ENCODE peak calls at places on chromosomes 3 and 15, in four cellular contexts. C is stimulated activated CD8-positive, alpha-beta memory T cell treated with anti-CD3 and anti-CD28 coated beads, Interleukin-4, amount 100 ng/mL, for 24 hours; P is B cell; I is caudate nucleus. R is an unnamed sample.

GRCh38 chr3:148992027-148992634 is 791 bp downstream of the GYG1 start:
- DNase-seq in C (peak; percentile 15), P (no peak), I (peak; percentile 28), R (no peak)

GRCh38 chr3:24373198-24373959 is 121.3 kb downstream of the THRB start:
- DNase-seq in C (no peak), P (no peak), I (no peak), R (no peak)

GRCh38 chr15:43793647-43794046 is 1.5 kb downstream of the SERF2 start:
- DNase-seq in C (no peak), P (no peak), I (no peak), R (no peak)

GRCh38 chr3:69856965-69857364 is 117.7 kb downstream of the MITF start:
- DNase-seq in C (no peak), P (no peak), I (no peak), R (no peak)

GRCh38 chr15:57505056-57505713 is 86.5 kb upstream of the MYZAP start:
- DNase-seq in C (no peak), P (no peak), I (no peak), R (no peak)

GRCh38 chr15:80875568-80875967 is 96.4 kb downstream of the CEMIP start:
- DNase-seq in C (no peak), P (no peak), I (no peak), R (no peak)

GRCh38 chr3:169149349-169149890 is 514.1 kb downstream of the MECOM start:
- DNase-seq in C (peak; percentile 49), P (peak; percentile 71), I (peak; percentile 34), R (peak; percentile 85)

GRCh38 chr3:37993811-37994638 is 3.4 kb downstream of the VILL start:
- DNase-seq in C (peak; percentile 63), P (peak; percentile 56), I (peak; percentile 35), R (no peak)

GRCh38 chr3:124078978-124079911 is 87.3 kb upstream of the ROPN1 start:
- DNase-seq in C (no peak), P (peak; percentile 10), I (no peak), R (no peak)

GRCh38 chr3:56132762-56133161 is 335.5 kb downstream of the ERC2 start:
- DNase-seq in C (no peak), P (no peak), I (no peak), R (no peak)

GRCh38 chr3:38805765-38806386 is 10.1 kb downstream of the SCN10A start:
- DNase-seq in C (no peak), P (no peak), I (no peak), R (peak; percentile 81)

GRCh38 chr15:35764661-35765519 is 218.9 kb upstream of the DPH6 start:
- DNase-seq in C (no peak), P (no peak), I (no peak), R (no peak)

GRCh38 chr3:52455283-52456168 is at the start of gene NISCH:
- DNase-seq in C (peak; percentile 93), P (peak; percentile 92), I (peak; percentile 70), R (peak; percentile 55)

GRCh38 chr3:27488821-27489220 is 4.6 kb upstream of the SLC4A7 start:
- DNase-seq in C (no peak), P (no peak), I (no peak), R (no peak)

GRCh38 chr3:134008630-134009156 is 21.0 kb downstream of the SLCO2A1 start:
- DNase-seq in C (no peak), P (no peak), I (no peak), R (no peak)

GRCh38 chr3:58306662-58307286 is 454 bp downstream of the HTD2 start:
- DNase-seq in C (no peak), P (no peak), I (peak; percentile 39), R (no peak)

GRCh38 chr3:161266731-161267150 is 45.6 kb downstream of the NMD3 start:
- DNase-seq in C (no peak), P (no peak), I (no peak), R (no peak)

R was measured in NT2/D1.